ENCODE peak calls at places on chromosomes 6 and 20, in ten cellular contexts. One of them, this sample, is unnamed.

GRCh38 chr20:38060536-38060935 is 27.0 kb downstream of the RPRD1B start:
- DNase-seq in activated CD4-positive, alpha-beta T cell treated with anti-CD3 and anti-CD28 coated beads, Interleukin-2, amount 10 ng/mL, durations not matched to agents 7 days and 5 days: no peak
- DNase-seq in AG04449: no peak
- DNase-seq in fibroblast of mammary gland: peak; percentile 27
- DNase-seq in memory B cell: no peak
- DNase-seq in stomach: no peak
- DNase-seq in pons: no peak
- DNase-seq in WERI-Rb-1: no peak
- DNase-seq in uterus: no peak
- DNase-seq in breast epithelium: no peak
- DNase-seq in this sample: no peak

GRCh38 chr6:108763931-108764579 is 84.2 kb upstream of the ARMC2 start:
- DNase-seq in activated CD4-positive, alpha-beta T cell treated with anti-CD3 and anti-CD28 coated beads, Interleukin-2, amount 10 ng/mL, durations not matched to agents 7 days and 5 days: no peak
- DNase-seq in AG04449: no peak
- DNase-seq in fibroblast of mammary gland: no peak
- DNase-seq in memory B cell: no peak
- DNase-seq in stomach: no peak
- DNase-seq in pons: no peak
- DNase-seq in WERI-Rb-1: no peak
- DNase-seq in uterus: no peak
- DNase-seq in breast epithelium: no peak
- DNase-seq in this sample: peak; percentile 28

GRCh38 chr20:64113796-64114355 is 6.5 kb upstream of the NPBWR2 start:
- DNase-seq in activated CD4-positive, alpha-beta T cell treated with anti-CD3 and anti-CD28 coated beads, Interleukin-2, amount 10 ng/mL, durations not matched to agents 7 days and 5 days: peak; percentile 4
- DNase-seq in AG04449: no peak
- DNase-seq in fibroblast of mammary gland: no peak
- DNase-seq in memory B cell: no peak
- DNase-seq in stomach: peak; percentile 15
- DNase-seq in pons: no peak
- DNase-seq in WERI-Rb-1: no peak
- DNase-seq in uterus: no peak
- DNase-seq in breast epithelium: no peak
- DNase-seq in this sample: peak; percentile 27

GRCh38 chr6:39881851-39882566 is 52.3 kb downstream of the MOCS1 start:
- DNase-seq in activated CD4-positive, alpha-beta T cell treated with anti-CD3 and anti-CD28 coated beads, Interleukin-2, amount 10 ng/mL, durations not matched to agents 7 days and 5 days: no peak
- DNase-seq in AG04449: peak; percentile 89
- DNase-seq in fibroblast of mammary gland: peak; percentile 92
- DNase-seq in memory B cell: no peak
- DNase-seq in stomach: no peak
- DNase-seq in pons: no peak
- DNase-seq in WERI-Rb-1: no peak
- DNase-seq in uterus: peak; percentile 40
- DNase-seq in breast epithelium: no peak
- DNase-seq in this sample: no peak

GRCh38 chr6:48048460-48049146 is 62.4 kb downstream of the PTCHD4 start:
- DNase-seq in activated CD4-positive, alpha-beta T cell treated with anti-CD3 and anti-CD28 coated beads, Interleukin-2, amount 10 ng/mL, durations not matched to agents 7 days and 5 days: no peak
- DNase-seq in AG04449: no peak
- DNase-seq in fibroblast of mammary gland: no peak
- DNase-seq in memory B cell: no peak
- DNase-seq in stomach: no peak
- DNase-seq in pons: no peak
- DNase-seq in WERI-Rb-1: no peak
- DNase-seq in uterus: no peak
- DNase-seq in breast epithelium: no peak
- DNase-seq in this sample: no peak

GRCh38 chr6:41705996-41706835 is 29.2 kb downstream of the TFEB start:
- DNase-seq in activated CD4-positive, alpha-beta T cell treated with anti-CD3 and anti-CD28 coated beads, Interleukin-2, amount 10 ng/mL, durations not matched to agents 7 days and 5 days: peak; percentile 67
- DNase-seq in AG04449: no peak
- DNase-seq in fibroblast of mammary gland: peak; percentile 64
- DNase-seq in memory B cell: peak; percentile 86
- DNase-seq in stomach: peak; percentile 75
- DNase-seq in pons: no peak
- DNase-seq in WERI-Rb-1: peak; percentile 92
- DNase-seq in uterus: peak; percentile 70
- DNase-seq in breast epithelium: peak; percentile 69
- DNase-seq in this sample: peak; percentile 84

GRCh38 chr20:37518606-37519507 is 2.2 kb upstream of the NNAT start:
- DNase-seq in activated CD4-positive, alpha-beta T cell treated with anti-CD3 and anti-CD28 coated beads, Interleukin-2, amount 10 ng/mL, durations not matched to agents 7 days and 5 days: no peak
- DNase-seq in AG04449: no peak
- DNase-seq in fibroblast of mammary gland: no peak
- DNase-seq in memory B cell: no peak
- DNase-seq in stomach: peak; percentile 35
- DNase-seq in pons: peak; percentile 26
- DNase-seq in WERI-Rb-1: no peak
- DNase-seq in uterus: no peak
- DNase-seq in breast epithelium: no peak
- DNase-seq in this sample: no peak

GRCh38 chr20:63394069-63394468 is 32.9 kb upstream of the CHRNA4 start:
- DNase-seq in activated CD4-positive, alpha-beta T cell treated with anti-CD3 and anti-CD28 coated beads, Interleukin-2, amount 10 ng/mL, durations not matched to agents 7 days and 5 days: no peak
- DNase-seq in AG04449: no peak
- DNase-seq in fibroblast of mammary gland: no peak
- DNase-seq in memory B cell: no peak
- DNase-seq in stomach: no peak
- DNase-seq in pons: peak; percentile 12
- DNase-seq in WERI-Rb-1: no peak
- DNase-seq in uterus: no peak
- DNase-seq in breast epithelium: no peak
- DNase-seq in this sample: no peak

GRCh38 chr6:140544431-140544830 is 1170.0 kb upstream of the CITED2 start:
- DNase-seq in activated CD4-positive, alpha-beta T cell treated with anti-CD3 and anti-CD28 coated beads, Interleukin-2, amount 10 ng/mL, durations not matched to agents 7 days and 5 days: no peak
- DNase-seq in AG04449: no peak
- DNase-seq in fibroblast of mammary gland: peak; percentile 54
- DNase-seq in memory B cell: no peak
- DNase-seq in stomach: no peak
- DNase-seq in pons: no peak
- DNase-seq in WERI-Rb-1: no peak
- DNase-seq in uterus: peak; percentile 62
- DNase-seq in breast epithelium: no peak
- DNase-seq in this sample: no peak

GRCh38 chr6:170525795-170526194 is 27.3 kb downstream of the PSMB1 start:
- DNase-seq in activated CD4-positive, alpha-beta T cell treated with anti-CD3 and anti-CD28 coated beads, Interleukin-2, amount 10 ng/mL, durations not matched to agents 7 days and 5 days: no peak
- DNase-seq in AG04449: no peak
- DNase-seq in fibroblast of mammary gland: no peak
- DNase-seq in memory B cell: no peak
- DNase-seq in stomach: no peak
- DNase-seq in pons: no peak
- DNase-seq in WERI-Rb-1: no peak
- DNase-seq in uterus: no peak
- DNase-seq in breast epithelium: no peak
- DNase-seq in this sample: no peak

GRCh38 chr20:23205656-23206055 is 119.5 kb upstream of the CD93 start:
- DNase-seq in activated CD4-positive, alpha-beta T cell treated with anti-CD3 and anti-CD28 coated beads, Interleukin-2, amount 10 ng/mL, durations not matched to agents 7 days and 5 days: no peak
- DNase-seq in AG04449: no peak
- DNase-seq in fibroblast of mammary gland: peak; percentile 36
- DNase-seq in memory B cell: no peak
- DNase-seq in stomach: peak; percentile 63
- DNase-seq in pons: peak; percentile 81
- DNase-seq in WERI-Rb-1: no peak
- DNase-seq in uterus: peak; percentile 40
- DNase-seq in breast epithelium: peak; percentile 24
- DNase-seq in this sample: peak; percentile 82

GRCh38 chr20:20148774-20149173 is 96.4 kb downstream of the CFAP61 start:
- DNase-seq in activated CD4-positive, alpha-beta T cell treated with anti-CD3 and anti-CD28 coated beads, Interleukin-2, amount 10 ng/mL, durations not matched to agents 7 days and 5 days: no peak
- DNase-seq in AG04449: no peak
- DNase-seq in fibroblast of mammary gland: no peak
- DNase-seq in memory B cell: no peak
- DNase-seq in stomach: no peak
- DNase-seq in pons: no peak
- DNase-seq in WERI-Rb-1: no peak
- DNase-seq in uterus: no peak
- DNase-seq in breast epithelium: no peak
- DNase-seq in this sample: no peak

GRCh38 chr6:109523478-109523877 is 40.5 kb upstream of the ZBTB24 start:
- DNase-seq in activated CD4-positive, alpha-beta T cell treated with anti-CD3 and anti-CD28 coated beads, Interleukin-2, amount 10 ng/mL, durations not matched to agents 7 days and 5 days: no peak
- DNase-seq in AG04449: no peak
- DNase-seq in fibroblast of mammary gland: peak; percentile 84
- DNase-seq in memory B cell: no peak
- DNase-seq in stomach: no peak
- DNase-seq in pons: no peak
- DNase-seq in WERI-Rb-1: no peak
- DNase-seq in uterus: no peak
- DNase-seq in breast epithelium: no peak
- DNase-seq in this sample: no peak

GRCh38 chr6:121817141-121817540 is 381.7 kb downstream of the GJA1 start:
- DNase-seq in activated CD4-positive, alpha-beta T cell treated with anti-CD3 and anti-CD28 coated beads, Interleukin-2, amount 10 ng/mL, durations not matched to agents 7 days and 5 days: no peak
- DNase-seq in AG04449: no peak
- DNase-seq in fibroblast of mammary gland: no peak
- DNase-seq in memory B cell: no peak
- DNase-seq in stomach: no peak
- DNase-seq in pons: no peak
- DNase-seq in WERI-Rb-1: no peak
- DNase-seq in uterus: no peak
- DNase-seq in breast epithelium: no peak
- DNase-seq in this sample: no peak

GRCh38 chr6:163950159-163950558 is 535.6 kb downstream of the QKI start:
- DNase-seq in activated CD4-positive, alpha-beta T cell treated with anti-CD3 and anti-CD28 coated beads, Interleukin-2, amount 10 ng/mL, durations not matched to agents 7 days and 5 days: no peak
- DNase-seq in AG04449: no peak
- DNase-seq in fibroblast of mammary gland: peak; percentile 22
- DNase-seq in memory B cell: no peak
- DNase-seq in stomach: no peak
- DNase-seq in pons: no peak
- DNase-seq in WERI-Rb-1: no peak
- DNase-seq in uterus: no peak
- DNase-seq in breast epithelium: no peak
- DNase-seq in this sample: no peak

GRCh38 chr20:54268941-54269340 is 61.1 kb downstream of the PFDN4 start:
- DNase-seq in activated CD4-positive, alpha-beta T cell treated with anti-CD3 and anti-CD28 coated beads, Interleukin-2, amount 10 ng/mL, durations not matched to agents 7 days and 5 days: no peak
- DNase-seq in AG04449: no peak
- DNase-seq in fibroblast of mammary gland: no peak
- DNase-seq in memory B cell: no peak
- DNase-seq in stomach: no peak
- DNase-seq in pons: no peak
- DNase-seq in WERI-Rb-1: no peak
- DNase-seq in uterus: no peak
- DNase-seq in breast epithelium: no peak
- DNase-seq in this sample: no peak

GRCh38 chr20:32641464-32641863 is 32.3 kb downstream of the C20orf203 start:
- DNase-seq in activated CD4-positive, alpha-beta T cell treated with anti-CD3 and anti-CD28 coated beads, Interleukin-2, amount 10 ng/mL, durations not matched to agents 7 days and 5 days: no peak
- DNase-seq in AG04449: no peak
- DNase-seq in fibroblast of mammary gland: no peak
- DNase-seq in memory B cell: no peak
- DNase-seq in stomach: no peak
- DNase-seq in pons: no peak
- DNase-seq in WERI-Rb-1: no peak
- DNase-seq in uterus: no peak
- DNase-seq in breast epithelium: no peak
- DNase-seq in this sample: no peak

GRCh38 chr20:49184691-49185070 is 3.5 kb downstream of the STAU1 start:
- DNase-seq in activated CD4-positive, alpha-beta T cell treated with anti-CD3 and anti-CD28 coated beads, Interleukin-2, amount 10 ng/mL, durations not matched to agents 7 days and 5 days: no peak
- DNase-seq in AG04449: no peak
- DNase-seq in fibroblast of mammary gland: no peak
- DNase-seq in memory B cell: no peak
- DNase-seq in stomach: no peak
- DNase-seq in pons: no peak
- DNase-seq in WERI-Rb-1: no peak
- DNase-seq in uterus: no peak
- DNase-seq in breast epithelium: no peak
- DNase-seq in this sample: no peak

GRCh38 chr6:167045828-167046580 is 46.8 kb downstream of the CEP43 start:
- DNase-seq in activated CD4-positive, alpha-beta T cell treated with anti-CD3 and anti-CD28 coated beads, Interleukin-2, amount 10 ng/mL, durations not matched to agents 7 days and 5 days: no peak
- DNase-seq in AG04449: no peak
- DNase-seq in fibroblast of mammary gland: no peak
- DNase-seq in memory B cell: no peak
- DNase-seq in stomach: no peak
- DNase-seq in pons: no peak
- DNase-seq in WERI-Rb-1: no peak
- DNase-seq in uterus: no peak
- DNase-seq in breast epithelium: no peak
- DNase-seq in this sample: no peak

GRCh38 chr20:879626-880025 is 36.5 kb downstream of the ANGPT4 start:
- DNase-seq in activated CD4-positive, alpha-beta T cell treated with anti-CD3 and anti-CD28 coated beads, Interleukin-2, amount 10 ng/mL, durations not matched to agents 7 days and 5 days: no peak
- DNase-seq in AG04449: no peak
- DNase-seq in fibroblast of mammary gland: no peak
- DNase-seq in memory B cell: no peak
- DNase-seq in stomach: no peak
- DNase-seq in pons: no peak
- DNase-seq in WERI-Rb-1: no peak
- DNase-seq in uterus: no peak
- DNase-seq in breast epithelium: no peak
- DNase-seq in this sample: no peak